ENCODE peak calls at places on chromosomes 4 and X, in seven cellular contexts. One of them, this sample, is unnamed.

GRCh38 chr4:152408514-152409327 is 127.2 kb downstream of the FBXW7 start:
- DNase-seq in K562: peak; percentile 28
- DNase-seq in SK-N-SH: peak; percentile 8
- DNase-seq in HepG2: peak; percentile 37
- DNase-seq in HCT116: peak; percentile 15
- DNase-seq in GM12878: no peak
- DNase-seq in H1: no peak
- DNase-seq in this sample: no peak

GRCh38 chrX:84219551-84219950 is 31.6 kb upstream of the RPS6KA6 start:
- DNase-seq in GM12878: no peak
- DNase-seq in SK-N-SH: no peak
- DNase-seq in K562: no peak
- DNase-seq in HepG2: no peak
- DNase-seq in H1: no peak
- DNase-seq in HCT116: no peak
- DNase-seq in this sample: no peak

GRCh38 chr4:4394644-4395043 is 7.7 kb downstream of the NSG1 start:
- DNase-seq in K562: no peak
- DNase-seq in H1: no peak
- DNase-seq in HepG2: no peak
- DNase-seq in SK-N-SH: peak; percentile 59
- DNase-seq in GM12878: no peak
- DNase-seq in HCT116: no peak
- DNase-seq in this sample: no peak

GRCh38 chrX:51155157-51155556 is 177.5 kb upstream of the NUDT10 start:
- DNase-seq in HCT116: no peak
- DNase-seq in H1: no peak
- DNase-seq in GM12878: no peak
- DNase-seq in HepG2: no peak
- DNase-seq in K562: no peak
- DNase-seq in SK-N-SH: no peak
- DNase-seq in this sample: no peak

GRCh38 chr4:156992943-156993342 is 21.3 kb upstream of the PDGFC start:
- DNase-seq in HepG2: no peak
- DNase-seq in K562: no peak
- DNase-seq in SK-N-SH: no peak
- DNase-seq in HCT116: no peak
- DNase-seq in H1: no peak
- DNase-seq in GM12878: no peak
- DNase-seq in this sample: no peak

GRCh38 chrX:123648028-123648810 is 84.6 kb downstream of the THOC2 start:
- DNase-seq in GM12878: no peak
- DNase-seq in K562: peak; percentile 9
- DNase-seq in SK-N-SH: no peak
- DNase-seq in HepG2: peak; percentile 81
- DNase-seq in H1: peak; percentile 54
- DNase-seq in HCT116: no peak
- DNase-seq in this sample: no peak

GRCh38 chr4:8355864-8356565 is 84.5 kb downstream of the ACOX3 start:
- DNase-seq in HepG2: no peak
- DNase-seq in K562: no peak
- DNase-seq in H1: no peak
- DNase-seq in HCT116: no peak
- DNase-seq in SK-N-SH: no peak
- DNase-seq in GM12878: no peak
- DNase-seq in this sample: no peak

GRCh38 chr4:121217385-121217784 is 53.3 kb upstream of the TNIP3 start:
- DNase-seq in HCT116: no peak
- DNase-seq in SK-N-SH: no peak
- DNase-seq in K562: no peak
- DNase-seq in HepG2: no peak
- DNase-seq in GM12878: no peak
- DNase-seq in H1: no peak
- DNase-seq in this sample: no peak

GRCh38 chr4:2799971-2800690 is 7.2 kb downstream of the SH3BP2 start:
- DNase-seq in GM12878: no peak
- DNase-seq in K562: no peak
- DNase-seq in HCT116: no peak
- DNase-seq in HepG2: no peak
- DNase-seq in H1: no peak
- DNase-seq in SK-N-SH: no peak
- DNase-seq in this sample: no peak

GRCh38 chr4:33494150-33494549 is 2750.2 kb downstream of the ARAP2 start:
- DNase-seq in K562: no peak
- DNase-seq in SK-N-SH: no peak
- DNase-seq in GM12878: no peak
- DNase-seq in HepG2: no peak
- DNase-seq in HCT116: no peak
- DNase-seq in H1: no peak
- DNase-seq in this sample: peak; percentile 27

GRCh38 chrX:17605676-17606075 is 131.6 kb upstream of the SCML1 start:
- DNase-seq in GM12878: no peak
- DNase-seq in H1: no peak
- DNase-seq in HepG2: no peak
- DNase-seq in K562: no peak
- DNase-seq in HCT116: no peak
- DNase-seq in SK-N-SH: no peak
- DNase-seq in this sample: no peak

GRCh38 chr4:177119021-177119461 is 190.6 kb upstream of the NEIL3 start:
- DNase-seq in K562: no peak
- DNase-seq in SK-N-SH: no peak
- DNase-seq in H1: no peak
- DNase-seq in HepG2: no peak
- DNase-seq in GM12878: no peak
- DNase-seq in HCT116: no peak
- DNase-seq in this sample: no peak

GRCh38 chr4:51853027-51853682 is 10.2 kb downstream of the DCUN1D4 start:
- DNase-seq in K562: peak; percentile 27
- DNase-seq in GM12878: no peak
- DNase-seq in HepG2: peak; percentile 71
- DNase-seq in H1: no peak
- DNase-seq in SK-N-SH: no peak
- DNase-seq in HCT116: no peak
- DNase-seq in this sample: no peak

GRCh38 chr4:2296621-2297601 is 35.0 kb upstream of the MXD4 start:
- DNase-seq in GM12878: no peak
- DNase-seq in H1: peak; percentile 44
- DNase-seq in HCT116: no peak
- DNase-seq in SK-N-SH: peak; percentile 26
- DNase-seq in K562: no peak
- DNase-seq in HepG2: no peak
- DNase-seq in this sample: no peak

GRCh38 chrX:4547218-4547836 is 833.9 kb upstream of the PRKX start:
- DNase-seq in H1: peak; percentile 52
- DNase-seq in K562: peak; percentile 42
- DNase-seq in HCT116: peak; percentile 16
- DNase-seq in GM12878: peak; percentile 5
- DNase-seq in HepG2: peak; percentile 8
- DNase-seq in SK-N-SH: peak; percentile 20
- DNase-seq in this sample: peak; percentile 67

GRCh38 chr4:110869114-110869513 is 246.2 kb upstream of the PITX2 start:
- DNase-seq in HepG2: no peak
- DNase-seq in GM12878: no peak
- DNase-seq in HCT116: no peak
- DNase-seq in K562: no peak
- DNase-seq in H1: no peak
- DNase-seq in SK-N-SH: no peak
- DNase-seq in this sample: no peak

GRCh38 chr4:84503495-84504437 is 4.7 kb upstream of the NKX6-1 start:
- DNase-seq in GM12878: no peak
- DNase-seq in HCT116: peak; percentile 62
- DNase-seq in H1: no peak
- DNase-seq in HepG2: peak; percentile 46
- DNase-seq in K562: peak; percentile 68
- DNase-seq in SK-N-SH: peak; percentile 65
- DNase-seq in this sample: peak; percentile 67

GRCh38 chr4:77776182-77777134 is 42.7 kb downstream of the CNOT6L start:
- DNase-seq in HCT116: no peak
- DNase-seq in SK-N-SH: peak; percentile 50
- DNase-seq in HepG2: no peak
- DNase-seq in K562: no peak
- DNase-seq in GM12878: no peak
- DNase-seq in H1: no peak
- DNase-seq in this sample: no peak

GRCh38 chr4:149050840-149051239 is 608.6 kb upstream of the NR3C2 start:
- DNase-seq in HCT116: no peak
- DNase-seq in HepG2: no peak
- DNase-seq in SK-N-SH: no peak
- DNase-seq in H1: no peak
- DNase-seq in GM12878: no peak
- DNase-seq in K562: no peak
- DNase-seq in this sample: no peak

GRCh38 chr4:133623847-133624246 is 474.8 kb downstream of the PCDH10 start:
- DNase-seq in HCT116: no peak
- DNase-seq in HepG2: no peak
- DNase-seq in SK-N-SH: no peak
- DNase-seq in GM12878: no peak
- DNase-seq in K562: no peak
- DNase-seq in H1: no peak
- DNase-seq in this sample: no peak

GRCh38 chr4:7295201-7295916 is 103.0 kb downstream of the SORCS2 start:
- DNase-seq in H1: no peak
- DNase-seq in K562: no peak
- DNase-seq in GM12878: no peak
- DNase-seq in HCT116: no peak
- DNase-seq in HepG2: no peak
- DNase-seq in SK-N-SH: peak; percentile 46
- DNase-seq in this sample: no peak

GRCh38 chrX:56761167-56761566 is 32.1 kb downstream of the NBDY start:
- DNase-seq in K562: no peak
- DNase-seq in SK-N-SH: no peak
- DNase-seq in HepG2: no peak
- DNase-seq in GM12878: no peak
- DNase-seq in HCT116: no peak
- DNase-seq in H1: no peak
- DNase-seq in this sample: no peak

GRCh38 chrX:56764153-56764974 is 35.3 kb downstream of the NBDY start:
- DNase-seq in GM12878: peak; percentile 99
- DNase-seq in K562: peak; percentile 65
- DNase-seq in SK-N-SH: peak; percentile 79
- DNase-seq in HepG2: peak; percentile 48
- DNase-seq in HCT116: peak; percentile 19
- DNase-seq in H1: peak; percentile 53
- DNase-seq in this sample: peak; percentile 85

GRCh38 chrX:56763556-56764152 is 34.6 kb downstream of the NBDY start:
- DNase-seq in HCT116: no peak
- DNase-seq in GM12878: no peak
- DNase-seq in H1: peak; percentile 41
- DNase-seq in K562: peak; percentile 1
- DNase-seq in SK-N-SH: peak; percentile 63
- DNase-seq in HepG2: peak; percentile 15
- DNase-seq in this sample: no peak

GRCh38 chrX:56762707-56763555 is 33.9 kb downstream of the NBDY start:
- DNase-seq in K562: no peak
- DNase-seq in HepG2: no peak
- DNase-seq in H1: no peak
- DNase-seq in GM12878: no peak
- DNase-seq in HCT116: no peak
- DNase-seq in SK-N-SH: no peak
- DNase-seq in this sample: no peak

GRCh38 chrX:56762220-56762619 is 33.2 kb downstream of the NBDY start:
- DNase-seq in HepG2: no peak
- DNase-seq in K562: no peak
- DNase-seq in GM12878: no peak
- DNase-seq in HCT116: no peak
- DNase-seq in SK-N-SH: no peak
- DNase-seq in H1: no peak
- DNase-seq in this sample: no peak
- TF ChIP-seq JUND in HepG2: no peak
- TF ChIP-seq JUND in K562: no peak
- TF ChIP-seq JUND in GM12878: no peak
- TF ChIP-seq JUND in HCT116: no peak
- TF ChIP-seq JUND in SK-N-SH: no peak
- TF ChIP-seq JUND in H1: no peak
- TF ChIP-seq JUND in this sample: no peak

DNA sequence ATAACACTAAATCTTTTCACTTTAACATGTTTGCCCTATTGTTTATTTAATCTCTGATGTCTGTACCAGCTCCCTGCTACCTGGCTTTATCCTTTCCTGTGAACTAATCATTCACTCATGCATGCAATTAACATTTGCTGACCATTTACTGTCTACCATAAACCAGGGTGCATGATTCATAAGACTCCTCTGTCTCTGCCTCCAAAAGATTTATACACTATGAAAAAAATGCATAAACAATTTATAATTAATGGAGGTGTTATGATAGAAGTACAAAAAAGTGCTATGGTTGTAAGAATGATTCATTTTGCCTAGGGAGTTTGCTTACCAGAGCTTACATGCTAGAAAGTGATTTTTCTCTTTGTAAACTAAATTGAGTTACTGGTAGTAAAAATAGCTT is 24.4 kb upstream of the CPEB2 start:
- DNase-seq in SK-N-SH: no peak
- DNase-seq in HCT116: no peak
- DNase-seq in GM12878: no peak
- DNase-seq in K562: no peak
- DNase-seq in H1: no peak
- DNase-seq in HepG2: no peak
- DNase-seq in this sample: no peak
- TF ChIP-seq JUND in SK-N-SH: no peak
- TF ChIP-seq JUND in HCT116: no peak
- TF ChIP-seq JUND in GM12878: no peak
- TF ChIP-seq JUND in K562: no peak
- TF ChIP-seq JUND in H1: no peak
- TF ChIP-seq JUND in HepG2: no peak
- TF ChIP-seq JUND in this sample: no peak

GRCh38 chr4:105426187-105426897 is 47.5 kb downstream of the PPA2 start:
- DNase-seq in GM12878: no peak
- DNase-seq in HCT116: no peak
- DNase-seq in HepG2: no peak
- DNase-seq in K562: no peak
- DNase-seq in SK-N-SH: no peak
- DNase-seq in H1: no peak
- DNase-seq in this sample: no peak
- TF ChIP-seq JUND in GM12878: no peak
- TF ChIP-seq JUND in HCT116: no peak
- TF ChIP-seq JUND in HepG2: no peak
- TF ChIP-seq JUND in K562: no peak
- TF ChIP-seq JUND in SK-N-SH: no peak
- TF ChIP-seq JUND in H1: no peak
- TF ChIP-seq JUND in this sample: no peak

GRCh38 chr4:89511776-89512175 is 204.2 kb upstream of the GPRIN3 start:
- DNase-seq in HCT116: no peak
- DNase-seq in SK-N-SH: no peak
- DNase-seq in HepG2: no peak
- DNase-seq in H1: no peak
- DNase-seq in K562: no peak
- DNase-seq in GM12878: no peak
- DNase-seq in this sample: no peak
- TF ChIP-seq JUND in HCT116: no peak
- TF ChIP-seq JUND in SK-N-SH: no peak
- TF ChIP-seq JUND in HepG2: no peak
- TF ChIP-seq JUND in H1: no peak
- TF ChIP-seq JUND in K562: no peak
- TF ChIP-seq JUND in GM12878: no peak
- TF ChIP-seq JUND in this sample: no peak

DNA sequence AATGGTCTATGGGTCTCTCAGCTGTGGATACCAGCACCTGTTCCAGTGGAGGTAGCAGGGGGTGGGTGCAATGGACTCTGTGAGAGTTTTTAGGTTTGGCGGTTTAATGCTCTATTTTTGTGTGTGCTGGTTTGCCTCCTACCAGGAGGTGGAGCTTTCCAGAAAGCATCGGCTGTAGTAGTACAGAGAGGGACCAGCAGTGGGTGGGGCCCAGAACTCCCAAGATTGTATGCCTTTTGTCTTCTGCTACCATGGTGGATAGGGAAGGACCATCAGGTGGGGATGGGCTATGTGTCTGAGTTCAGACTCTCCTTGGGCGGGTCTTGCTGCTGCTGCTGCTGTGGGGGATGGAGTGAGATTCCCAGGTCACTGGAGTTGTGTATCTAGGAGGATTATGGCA is 557.2 kb upstream of the GRID2 start:
- DNase-seq in K562: no peak
- DNase-seq in H1: no peak
- DNase-seq in HCT116: no peak
- DNase-seq in HepG2: no peak
- DNase-seq in GM12878: no peak
- DNase-seq in SK-N-SH: no peak
- DNase-seq in this sample: no peak
- TF ChIP-seq JUND in K562: no peak
- TF ChIP-seq JUND in H1: no peak
- TF ChIP-seq JUND in HCT116: no peak
- TF ChIP-seq JUND in HepG2: no peak
- TF ChIP-seq JUND in GM12878: no peak
- TF ChIP-seq JUND in SK-N-SH: no peak
- TF ChIP-seq JUND in this sample: no peak

This sample was measured in T47D.